ENCODE peak calls at places on chromosomes 7 and 10, in four cellular contexts. E is vagina; B is OCI-LY7; I is CD8-positive, alpha-beta memory T cell. R is an unnamed sample. For H3K4me1, the result is how much of the 10 kb centered on the place peaks cover.

GRCh38 chr7:157022681-157023588 is 12.5 kb upstream of the MNX1 start:
- DNase-seq in E (no peak), B (no peak), I (no peak), R (no peak)

GRCh38 chr7:110386914-110387313 is 704.0 kb upstream of the LRRN3 start:
- DNase-seq in E (no peak), B (no peak), I (no peak), R (no peak)

GRCh38 chr7:146702898-146703297 is 586.3 kb downstream of the CNTNAP2 start:
- DNase-seq in E (no peak), B (no peak), I (no peak), R (no peak)

GRCh38 chr10:101817542-101818118 is 614 bp downstream of the OGA start:
- DNase-seq in E (no peak), B (peak), I (peak), R (peak)

GRCh38 chr7:44477063-44477830 is 13.2 kb downstream of the NUDCD3 start:
- DNase-seq in E (no peak), B (peak), I (peak), R (no peak)

GRCh38 chr7:38016567-38016966 is 96.1 kb downstream of the EPDR1 start:
- DNase-seq in E (no peak), B (no peak), I (no peak), R (no peak)

GRCh38 chr10:75065081-75065480 is 46.4 kb upstream of the SAMD8 start:
- DNase-seq in E (no peak), B (no peak), I (no peak), R (no peak)

GRCh38 chr7:32937344-32938174 is 19.7 kb upstream of the FKBP9 start:
- DNase-seq in E (no peak), B (no peak), I (no peak), R (peak)

GRCh38 chr7:155767562-155768437 is 44.5 kb downstream of the SHH start:
- DNase-seq in E (no peak), B (no peak), I (no peak), R (no peak)

GRCh38 chr7:87934699-87935372 is 785 bp downstream of the ADAM22 start:
- DNase-seq in E (no peak), B (peak), I (no peak), R (no peak)

GRCh38 chr10:72184156-72184555 is 31.7 kb upstream of the ANAPC16 start:
- DNase-seq in E (no peak), B (no peak), I (no peak), R (no peak)

GRCh38 chr10:83538047-83538446 is 601.3 kb upstream of the GHITM start:
- DNase-seq in E (no peak), B (no peak), I (no peak), R (no peak)

GRCh38 chr10:27345455-27345909 is 104.9 kb upstream of the ACBD5 start:
- DNase-seq in E (no peak), B (peak), I (no peak), R (no peak)

GRCh38 chr10:95447733-95448132 is 113.4 kb downstream of the SORBS1 start:
- DNase-seq in E (no peak), B (no peak), I (no peak), R (peak)

GRCh38 chr10:95451150-95451549 is 110.0 kb downstream of the SORBS1 start:
- DNase-seq in E (no peak), B (no peak), I (no peak), R (no peak)

GRCh38 chr10:95454356-95454755 is 106.8 kb downstream of the SORBS1 start:
- DNase-seq in E (no peak), B (no peak), I (no peak), R (no peak)

GRCh38 chr10:95451568-95452524 is 109.3 kb downstream of the SORBS1 start:
- DNase-seq in E (no peak), B (no peak), I (no peak), R (no peak)

GRCh38 chr10:95450188-95450587 is 111.0 kb downstream of the SORBS1 start:
- DNase-seq in E (no peak), B (no peak), I (no peak), R (no peak)
- H3K4me1 ChIP-seq in E (under half), B (under half), I (under half), R (half or more)

GRCh38 chr10:95500097-95500496 is 61.1 kb downstream of the SORBS1 start:
- DNase-seq in E (no peak), B (no peak), I (no peak), R (no peak)
- H3K27ac ChIP-seq in E (no peak), B (no peak), I (no peak), R (no peak)

GRCh38 chr10:43970747-43971146 is 322.1 kb upstream of the ZNF32 start:
- DNase-seq in E (peak), B (no peak), I (no peak), R (no peak)
- H3K4me1 ChIP-seq in E (under half), B (under half), I (under half), R (under half)

GRCh38 chr10:79398642-79399041 is 46.8 kb downstream of the ZCCHC24 start:
- DNase-seq in E (no peak), B (no peak), I (no peak), R (no peak)

GRCh38 chr10:79400567-79401004 is 44.8 kb downstream of the ZCCHC24 start:
- DNase-seq in E (no peak), B (peak), I (peak), R (no peak)

GRCh38 chr10:79397575-79398303 is 47.7 kb downstream of the ZCCHC24 start:
- DNase-seq in E (no peak), B (no peak), I (no peak), R (no peak)

GRCh38 chr10:79401015-79401921 is 44.2 kb downstream of the ZCCHC24 start:
- DNase-seq in E (no peak), B (no peak), I (no peak), R (peak)

GRCh38 chr10:79399242-79399831 is 46.1 kb downstream of the ZCCHC24 start:
- DNase-seq in E (peak), B (no peak), I (no peak), R (peak)
- H3K27ac ChIP-seq in E (no peak), B (no peak), I (peak), R (peak)

DNA sequence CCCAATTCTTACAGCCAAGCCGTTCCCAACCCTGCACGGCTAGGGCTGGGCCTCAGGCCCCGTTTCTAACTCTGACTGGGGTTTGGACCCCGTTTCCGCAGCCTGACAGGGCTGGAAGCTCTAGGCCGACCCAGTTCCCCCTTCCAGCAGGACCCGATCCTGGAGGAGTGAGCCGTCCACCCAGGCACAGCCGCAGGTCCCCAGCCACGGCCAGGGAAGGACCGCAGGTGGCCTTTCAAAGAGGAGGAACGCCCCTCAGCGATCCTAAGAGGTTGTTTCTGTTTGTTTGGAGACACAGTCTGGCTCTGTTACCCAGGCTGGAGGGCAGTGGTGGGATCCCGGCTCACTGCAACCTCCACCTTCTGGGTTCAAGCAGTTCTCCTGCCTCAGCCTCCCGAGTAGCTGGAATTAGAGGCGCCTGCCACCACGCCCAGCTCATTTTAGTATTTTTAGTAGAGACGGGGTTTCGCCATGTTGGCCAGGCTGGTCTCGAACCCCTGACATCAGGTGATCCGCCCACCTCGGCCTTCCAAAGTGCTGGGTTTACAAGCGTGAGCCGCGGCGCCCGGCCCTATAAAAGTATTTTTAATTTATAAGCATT is 778 bp upstream of the GET4 start:
- DNase-seq in E (peak), B (no peak), I (no peak), R (peak)
- H3K4me1 ChIP-seq in E (under half), B (under half), I (under half), R (under half)

DNA sequence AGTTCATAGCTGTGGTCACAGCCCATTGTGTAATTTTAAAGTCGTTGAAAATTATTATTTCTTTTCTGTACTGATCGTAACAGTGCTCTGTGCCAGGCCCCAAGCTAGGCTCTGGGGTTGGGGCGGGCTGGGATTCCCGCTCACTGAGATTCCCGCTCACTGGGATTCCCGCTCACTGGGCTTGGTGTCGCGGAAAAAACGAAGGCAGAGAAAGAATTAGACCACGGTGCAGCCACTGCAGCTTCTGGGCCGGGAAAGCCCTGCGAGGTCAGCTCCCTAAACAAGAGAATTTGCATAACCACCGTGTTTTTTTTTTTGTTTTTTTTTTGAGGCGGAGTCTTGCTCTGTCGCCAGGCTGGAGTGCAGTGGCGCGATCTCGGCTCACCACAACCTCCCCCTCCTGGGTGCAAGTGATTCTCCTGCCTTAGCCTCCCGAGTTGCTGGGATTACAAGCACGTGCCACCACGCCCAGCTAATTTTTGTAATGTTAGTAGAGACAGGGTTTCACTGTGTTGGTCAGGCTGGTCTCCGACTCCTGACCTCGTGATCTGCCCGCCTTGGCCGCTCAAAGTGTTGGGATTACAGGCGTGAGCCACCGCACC is 31.2 kb downstream of the FOXK1 start:
- DNase-seq in E (no peak), B (no peak), I (no peak), R (no peak)
- H3K27ac ChIP-seq in E (peak), B (no peak), I (no peak), R (peak)

GRCh38 chr7:142916508-142916907 is 17.0 kb downstream of the TRPV5 start:
- DNase-seq in E (peak), B (no peak), I (no peak), R (no peak)
- H3K4me1 ChIP-seq in E (under half), B (under half), I (under half), R (under half)